ENCODE peak calls at places on chromosome 20, in six cellular contexts. N is mammary epithelial cell; I is right cardiac atrium; W is CD8-positive, alpha-beta T cell; X is upper lobe of right lung; C is testis. O is an unnamed sample.

GRCh38 chr20:2873010-2873746 is at the start of gene PTPRA:
- DNase-seq in I (peak; percentile 93), X (peak; percentile 96), N (peak; percentile 86), C (peak; percentile 97), W (peak; percentile 88), O (peak; percentile 62)

GRCh38 chr20:297098-297924 is at the start of gene ZCCHC3:
- DNase-seq in X (peak; percentile 96), N (peak; percentile 90), W (peak; percentile 76), I (peak; percentile 91), C (peak; percentile 87), O (peak; percentile 90)

GRCh38 chr20:25288291-25289181 is 40.7 kb downstream of the PYGB start:
- DNase-seq in I (peak; percentile 7), C (no peak), W (no peak), X (peak; percentile 42), N (no peak), O (no peak)

GRCh38 chr20:18034039-18034438 is 23.7 kb downstream of the OVOL2 start:
- DNase-seq in C (no peak), X (no peak), N (no peak), I (no peak), W (no peak), O (no peak)

GRCh38 chr20:47296950-47297349 is 59.5 kb downstream of the ZMYND8 start:
- DNase-seq in N (no peak), X (no peak), W (no peak), I (no peak), C (peak; percentile 13), O (no peak)

GRCh38 chr20:31494131-31494530 is 19.0 kb downstream of the REM1 start:
- DNase-seq in C (no peak), I (no peak), X (no peak), N (peak; percentile 49), W (no peak), O (no peak)

GRCh38 chr20:56517211-56517610 is 7.3 kb upstream of the FAM209A start:
- DNase-seq in C (no peak), X (no peak), N (no peak), W (no peak), I (no peak), O (no peak)

GRCh38 chr20:7196481-7196880 is 429.0 kb downstream of the BMP2 start:
- DNase-seq in C (no peak), X (no peak), W (no peak), N (peak; percentile 69), I (no peak), O (peak; percentile 16)

GRCh38 chr20:15328084-15328483 is 990.7 kb upstream of the FLRT3 start:
- DNase-seq in X (no peak), C (no peak), W (no peak), I (no peak), N (no peak), O (no peak)

GRCh38 chr20:61186771-61187170 is 65.3 kb upstream of the CDH4 start:
- DNase-seq in X (no peak), I (no peak), W (no peak), C (no peak), N (no peak), O (no peak)

GRCh38 chr20:35145141-35145564 is 2.0 kb downstream of the EDEM2 start:
- DNase-seq in N (peak; percentile 53), C (no peak), X (no peak), W (peak; percentile 3), I (no peak), O (no peak)

GRCh38 chr20:40991181-40991889 is 37.3 kb upstream of the TOP1 start:
- DNase-seq in I (no peak), X (peak; percentile 65), N (no peak), C (peak; percentile 32), W (no peak), O (no peak)

GRCh38 chr20:4966826-4967751 is 34.2 kb downstream of the SLC23A2 start:
- DNase-seq in C (no peak), X (no peak), W (no peak), I (no peak), N (no peak), O (no peak)

GRCh38 chr20:4967752-4968477 is 33.4 kb downstream of the SLC23A2 start:
- DNase-seq in W (no peak), X (no peak), I (no peak), C (no peak), N (no peak), O (no peak)

GRCh38 chr20:4971064-4971463 is 30.2 kb downstream of the SLC23A2 start:
- DNase-seq in I (no peak), C (no peak), X (no peak), N (no peak), W (no peak), O (no peak)

GRCh38 chr20:4973330-4974097 is 27.8 kb downstream of the SLC23A2 start:
- DNase-seq in C (peak; percentile 81), X (peak; percentile 73), N (no peak), I (peak; percentile 33), W (peak; percentile 6), O (peak; percentile 47)

DNA sequence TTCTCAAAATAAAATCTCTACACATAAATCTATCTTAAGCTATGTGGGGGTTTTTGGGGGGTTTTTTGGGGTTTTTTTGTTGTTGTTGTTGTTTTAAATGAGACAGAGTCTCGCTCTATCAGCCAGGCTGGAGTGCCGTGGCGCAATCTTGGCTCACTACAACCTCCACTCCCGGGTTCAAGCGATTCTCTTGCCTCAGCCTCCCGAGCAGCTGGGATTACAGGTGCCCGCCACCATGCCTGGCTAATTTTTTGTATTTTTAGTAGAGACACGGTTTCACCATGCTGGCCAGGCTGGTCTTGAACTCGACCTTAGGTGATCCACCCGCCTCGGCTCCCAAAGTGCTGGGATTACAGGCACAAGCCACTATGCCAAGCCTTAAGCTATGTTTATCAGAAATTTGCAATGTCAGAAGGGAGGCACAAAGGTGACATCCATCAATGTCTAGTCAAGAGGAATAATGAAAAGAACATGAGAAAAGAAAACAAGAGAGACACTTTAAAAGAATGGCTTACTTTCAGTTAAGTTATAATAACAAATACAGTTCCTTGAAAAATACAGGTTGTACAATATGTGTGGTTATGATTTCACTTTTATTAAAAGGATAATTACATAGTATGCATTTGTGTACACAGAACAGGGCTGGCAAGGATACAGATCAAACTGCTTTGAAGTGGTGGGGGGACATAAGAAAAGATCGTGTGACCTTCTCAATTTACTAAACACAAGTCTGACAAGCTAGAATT is 28.6 kb downstream of the SLC23A2 start:
- DNase-seq in W (no peak), X (no peak), C (no peak), N (no peak), I (no peak), O (no peak)
- H3K4me3 ChIP-seq in W (no peak overlapping the region), X (peak overlapping the region; percentile 23), C (no peak overlapping the region), N (no peak overlapping the region), I (peak overlapping the region; percentile 56), O (no peak overlapping the region)

GRCh38 chr20:23622839-23623343 is 14.9 kb downstream of the CST3 start:
- DNase-seq in X (no peak), W (no peak), N (peak; percentile 96), C (peak; percentile 69), I (peak; percentile 84), O (peak; percentile 97)
- H3K4me3 ChIP-seq in X (peak overlapping the region; percentile 30), W (no peak overlapping the region), N (peak overlapping the region; percentile 27), C (no peak overlapping the region), I (peak overlapping the region; percentile 22), O (peak overlapping the region; percentile 20)

GRCh38 chr20:19887566-19888268 is 129.4 kb upstream of the NAA20 start:
- DNase-seq in X (no peak), N (no peak), W (no peak), C (no peak), I (no peak), O (no peak)
- H3K4me3 ChIP-seq in X (peak overlapping the region; percentile 43), N (no peak overlapping the region), W (no peak overlapping the region), C (no peak overlapping the region), I (peak overlapping the region; percentile 44), O (no peak overlapping the region)

GRCh38 chr20:33883164-33883563 is 72.0 kb downstream of the CHMP4B start:
- DNase-seq in I (no peak), N (no peak), W (no peak), C (no peak), X (no peak), O (no peak)
- H3K4me3 ChIP-seq in I (no peak overlapping the region), N (no peak overlapping the region), W (no peak overlapping the region), C (no peak overlapping the region), X (no peak overlapping the region), O (no peak overlapping the region)

GRCh38 chr20:51749674-51750036 is 18.5 kb downstream of the ATP9A start:
- DNase-seq in X (no peak), I (no peak), N (peak; percentile 36), C (no peak), W (no peak), O (no peak)
- H3K4me3 ChIP-seq in X (no peak overlapping the region), I (no peak overlapping the region), N (no peak overlapping the region), C (no peak overlapping the region), W (no peak overlapping the region), O (no peak overlapping the region)

GRCh38 chr20:62474585-62475026 is 1.2 kb downstream of the GATA5 start:
- DNase-seq in N (no peak), I (no peak), C (no peak), X (no peak), W (no peak), O (no peak)
- H3K4me3 ChIP-seq in N (no peak overlapping the region), I (peak overlapping the region; percentile 41), C (peak overlapping the region; percentile 70), X (peak overlapping the region; percentile 46), W (no peak overlapping the region), O (no peak overlapping the region)